ENCODE peak calls at places on chromosomes 3 and 15, in eight cellular contexts. C, X, P, D, W, N, M and R are unnamed samples.

GRCh38 chr3:102979682-102980378 is 545.0 kb downstream of the ZPLD1 start:
- DNase-seq in C (peak), X (no peak), P (peak), D (no peak), W (peak), N (no peak), M (no peak), R (no peak)

GRCh38 chr15:71572452-71573053 is 237.8 kb upstream of the NR2E3 start:
- DNase-seq in C (peak), X (peak), P (no peak), D (peak), W (no peak), N (no peak), M (no peak), R (peak)

GRCh38 chr3:187974857-187975257 is 179.1 kb upstream of the LPP start:
- DNase-seq in C (no peak), X (no peak), P (no peak), D (no peak), W (no peak), N (no peak), M (no peak), R (no peak)

GRCh38 chr3:45881031-45882022 is 5.0 kb upstream of the CCR9 start:
- DNase-seq in C (peak), X (no peak), P (peak), D (no peak), W (no peak), N (no peak), M (no peak), R (no peak)

GRCh38 chr3:4977001-4977888 is 2.0 kb upstream of the BHLHE40 start:
- DNase-seq in C (peak), X (peak), P (peak), D (no peak), W (peak), N (no peak), M (no peak), R (peak)

GRCh38 chr15:94119923-94120775 is 111.2 kb upstream of the MCTP2 start:
- DNase-seq in C (peak), X (peak), P (peak), D (no peak), W (no peak), N (peak), M (no peak), R (peak)

GRCh38 chr15:56869573-56869972 is 48.9 kb upstream of the TCF12 start:
- DNase-seq in C (peak), X (no peak), P (no peak), D (no peak), W (no peak), N (peak), M (no peak), R (peak)

GRCh38 chr3:50617096-50617791 is at the start of gene MAPKAPK3:
- DNase-seq in C (no peak), X (no peak), P (no peak), D (no peak), W (no peak), N (peak), M (no peak), R (no peak)

GRCh38 chr3:23455084-23455483 is 252.0 kb downstream of the UBE2E2 start:
- DNase-seq in C (peak), X (no peak), P (peak), D (no peak), W (no peak), N (no peak), M (no peak), R (no peak)

GRCh38 chr3:114060906-114061655 is 4.5 kb downstream of the QTRT2 start:
- DNase-seq in C (no peak), X (no peak), P (no peak), D (no peak), W (no peak), N (no peak), M (no peak), R (no peak)

GRCh38 chr3:11850003-11850402 is 3.3 kb upstream of the TAMM41 start:
- DNase-seq in C (no peak), X (no peak), P (no peak), D (peak), W (no peak), N (no peak), M (no peak), R (no peak)